ENCODE peak calls at places on chromosomes 16 and 17, in six cellular contexts. P, Y, C, O, T and S are unnamed samples.

GRCh38 chr16:78213751-78214150 is 114.3 kb downstream of the WWOX start:
- DNase-seq in P (no peak), Y (no peak), C (no peak), O (no peak), T (no peak), S (no peak)

GRCh38 chr16:68130520-68130919 is 45.4 kb downstream of the NFATC3 start:
- DNase-seq in P (no peak), Y (no peak), C (no peak), O (no peak), T (no peak), S (no peak)

GRCh38 chr16:89764711-89765201 is 43.4 kb downstream of the ZNF276 start:
- DNase-seq in P (no peak), Y (no peak), C (no peak), O (peak), T (peak), S (no peak)

GRCh38 chr17:78414178-78415162 is 36.0 kb downstream of the PGS1 start:
- DNase-seq in P (peak), Y (no peak), C (no peak), O (no peak), T (no peak), S (peak)

GRCh38 chr17:55187371-55187770 is 77.4 kb upstream of the HLF start:
- DNase-seq in P (no peak), Y (no peak), C (peak), O (no peak), T (peak), S (no peak)

GRCh38 chr17:4956493-4957061 is 5.7 kb downstream of the ENO3 start:
- DNase-seq in P (no peak), Y (no peak), C (no peak), O (no peak), T (no peak), S (peak)

GRCh38 chr17:31595666-31596381 is 204.3 kb downstream of the RAB11FIP4 start:
- DNase-seq in P (no peak), Y (no peak), C (no peak), O (no peak), T (no peak), S (no peak)

GRCh38 chr16:10045291-10045775 is 136.9 kb downstream of the GRIN2A start:
- DNase-seq in P (no peak), Y (no peak), C (no peak), O (no peak), T (no peak), S (no peak)

GRCh38 chr16:25114121-25114520 is 2.6 kb downstream of the LCMT1 start:
- DNase-seq in P (no peak), Y (no peak), C (no peak), O (no peak), T (no peak), S (no peak)

GRCh38 chr17:14840616-14841231 is 424.4 kb downstream of the PMP22 start:
- DNase-seq in P (no peak), Y (peak), C (no peak), O (no peak), T (peak), S (no peak)

GRCh38 chr17:40442392-40443195 is 656 bp upstream of the IGFBP4 start:
- DNase-seq in P (no peak), Y (peak), C (peak), O (peak), T (no peak), S (no peak)
- TF ChIP-seq CTCF in P (no peak), Y (no peak), C (peak), O (peak), T (no peak), S (no peak)

DNA sequence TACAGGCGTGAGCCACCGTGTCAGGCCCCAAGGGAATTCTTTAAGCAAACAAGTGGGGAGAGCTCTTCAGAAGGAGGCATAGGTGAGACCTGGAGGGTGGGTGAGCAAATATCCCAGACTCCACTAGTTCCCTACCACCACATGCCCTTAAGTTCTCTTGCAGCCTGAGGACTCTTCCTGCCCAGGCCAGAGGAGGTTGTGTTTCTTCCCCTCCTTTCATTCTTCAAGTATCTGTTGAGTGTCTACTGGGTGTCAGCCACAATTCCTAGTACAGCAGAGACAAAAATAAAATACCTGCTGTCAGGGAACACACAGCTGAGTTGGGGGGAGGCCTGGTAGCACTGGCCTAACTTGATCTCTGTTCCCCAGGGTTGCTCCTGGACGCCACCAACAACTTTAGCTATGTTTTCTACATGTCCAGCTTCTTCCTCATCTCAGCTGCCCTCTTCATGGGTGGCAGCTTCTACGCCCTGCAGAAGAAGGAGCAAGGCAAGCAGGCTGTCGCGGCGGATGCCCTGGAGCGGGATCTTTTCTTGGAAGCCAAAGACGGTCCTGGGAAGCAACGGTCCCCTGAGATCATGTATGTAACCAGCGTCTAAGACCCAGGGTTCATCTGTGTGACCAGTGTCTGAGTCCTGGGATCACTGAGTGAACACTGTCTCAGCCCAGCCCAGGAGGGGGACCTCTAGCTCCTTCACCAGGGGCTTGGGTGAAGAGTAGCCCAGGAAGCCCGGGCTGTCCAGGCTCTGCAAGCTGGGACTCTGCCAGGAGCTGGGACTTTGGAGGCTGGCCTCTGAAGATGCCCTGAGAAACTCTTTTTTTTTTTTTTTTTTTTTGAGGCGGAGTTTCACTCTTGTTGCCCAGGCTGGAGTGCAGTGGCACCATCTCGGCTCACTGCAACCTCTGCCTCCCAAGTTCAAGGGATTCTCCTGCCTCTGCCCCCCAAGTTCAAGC is 5.9 kb upstream of the ARMC7 start:
- DNase-seq in P (no peak), Y (no peak), C (no peak), O (no peak), T (no peak), S (no peak)
- H3K27ac ChIP-seq in P (no peak), Y (no peak), C (no peak), O (no peak), T (peak), S (no peak)

GRCh38 chr17:2796164-2797140 is at the start of gene RAP1GAP2:
- DNase-seq in P (no peak), Y (no peak), C (no peak), O (peak), T (no peak), S (peak)
- TF ChIP-seq CTCF in P (no peak), Y (no peak), C (no peak), O (no peak), T (no peak), S (no peak)

GRCh38 chr17:37480427-37480826 is 9.3 kb upstream of the DUSP14 start:
- DNase-seq in P (no peak), Y (no peak), C (no peak), O (no peak), T (no peak), S (no peak)

GRCh38 chr17:37475713-37476420 is 13.8 kb upstream of the DUSP14 start:
- DNase-seq in P (no peak), Y (no peak), C (no peak), O (no peak), T (no peak), S (no peak)

GRCh38 chr17:37479025-37479424 is 10.7 kb upstream of the DUSP14 start:
- DNase-seq in P (no peak), Y (no peak), C (no peak), O (no peak), T (no peak), S (no peak)

GRCh38 chr17:37476431-37477130 is 13.1 kb upstream of the DUSP14 start:
- DNase-seq in P (no peak), Y (peak), C (no peak), O (no peak), T (peak), S (no peak)

GRCh38 chr17:37478187-37478586 is 11.5 kb upstream of the DUSP14 start:
- DNase-seq in P (no peak), Y (peak), C (no peak), O (peak), T (peak), S (no peak)
- H3K27ac ChIP-seq in P (no peak), Y (peak), C (no peak), O (no peak), T (no peak), S (no peak)

GRCh38 chr17:76714822-76715461 is 4.2 kb upstream of the MXRA7 start:
- DNase-seq in P (no peak), Y (peak), C (peak), O (peak), T (peak), S (no peak)
- TF ChIP-seq CTCF in P (peak), Y (peak), C (peak), O (peak), T (peak), S (peak)

GRCh38 chr16:14564323-14564722 is 65.7 kb downstream of the PARN start:
- DNase-seq in P (no peak), Y (no peak), C (no peak), O (no peak), T (no peak), S (no peak)

GRCh38 chr16:14565688-14566025 is 64.4 kb downstream of the PARN start:
- DNase-seq in P (no peak), Y (no peak), C (no peak), O (no peak), T (no peak), S (no peak)

GRCh38 chr16:14564881-14565687 is 65.0 kb downstream of the PARN start:
- DNase-seq in P (no peak), Y (peak), C (no peak), O (no peak), T (peak), S (no peak)

GRCh38 chr16:14560523-14560922 is 69.5 kb downstream of the PARN start:
- DNase-seq in P (no peak), Y (no peak), C (no peak), O (no peak), T (peak), S (no peak)

DNA sequence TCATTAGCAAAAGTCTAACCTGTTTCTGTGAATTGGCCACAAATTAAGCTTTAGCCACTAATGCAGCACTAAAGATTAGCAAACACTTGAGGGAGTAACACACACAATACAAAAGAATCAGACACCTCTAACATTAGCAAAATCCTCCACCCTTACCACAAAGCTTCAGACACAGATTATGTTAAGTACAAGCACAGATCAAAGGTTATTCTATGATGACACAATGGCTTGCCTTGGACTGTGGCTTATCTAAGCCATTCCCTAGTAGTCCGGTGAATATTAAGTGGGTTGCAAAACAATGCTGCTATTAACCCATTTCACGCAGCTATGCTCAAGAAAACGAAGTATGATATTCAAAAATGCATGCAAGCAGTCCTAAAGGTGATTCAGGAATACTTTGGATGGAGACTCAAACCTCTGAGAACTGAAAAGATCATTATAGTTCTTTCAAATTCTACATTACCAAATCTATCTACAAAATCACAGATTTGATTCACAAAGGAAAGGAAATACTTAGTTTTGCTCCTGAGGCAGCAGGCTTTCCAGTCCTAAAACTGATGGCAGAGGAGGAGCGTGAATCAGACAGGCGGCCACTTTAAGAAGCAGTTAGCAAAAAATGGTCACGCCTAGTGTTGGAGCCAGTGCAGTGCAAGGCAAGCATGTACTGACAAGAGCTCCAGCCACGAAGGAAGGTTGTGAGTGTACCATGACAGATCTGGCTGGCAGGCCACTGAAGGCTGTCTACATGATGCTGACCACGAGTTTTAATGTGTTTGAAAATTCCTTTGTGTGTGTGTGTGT is 67.2 kb downstream of the PARN start:
- DNase-seq in P (no peak), Y (peak), C (no peak), O (peak), T (peak), S (no peak)
- H3K27ac ChIP-seq in P (no peak), Y (no peak), C (no peak), O (no peak), T (no peak), S (peak)

GRCh38 chr16:48365601-48366164 is 19.5 kb downstream of the SIAH1 start:
- DNase-seq in P (peak), Y (peak), C (peak), O (peak), T (peak), S (peak)
- TF ChIP-seq CTCF in P (no peak), Y (no peak), C (no peak), O (no peak), T (peak), S (no peak)

GRCh38 chr17:45940293-45940692 is 45.9 kb downstream of the MAPT start:
- DNase-seq in P (no peak), Y (no peak), C (no peak), O (no peak), T (no peak), S (no peak)

GRCh38 chr17:45942284-45942683 is 47.9 kb downstream of the MAPT start:
- DNase-seq in P (no peak), Y (peak), C (peak), O (peak), T (peak), S (peak)

GRCh38 chr17:45939398-45939797 is 45.0 kb downstream of the MAPT start:
- DNase-seq in P (no peak), Y (no peak), C (no peak), O (no peak), T (no peak), S (no peak)

GRCh38 chr17:45940826-45941225 is 46.5 kb downstream of the MAPT start:
- DNase-seq in P (no peak), Y (no peak), C (peak), O (peak), T (peak), S (peak)

DNA sequence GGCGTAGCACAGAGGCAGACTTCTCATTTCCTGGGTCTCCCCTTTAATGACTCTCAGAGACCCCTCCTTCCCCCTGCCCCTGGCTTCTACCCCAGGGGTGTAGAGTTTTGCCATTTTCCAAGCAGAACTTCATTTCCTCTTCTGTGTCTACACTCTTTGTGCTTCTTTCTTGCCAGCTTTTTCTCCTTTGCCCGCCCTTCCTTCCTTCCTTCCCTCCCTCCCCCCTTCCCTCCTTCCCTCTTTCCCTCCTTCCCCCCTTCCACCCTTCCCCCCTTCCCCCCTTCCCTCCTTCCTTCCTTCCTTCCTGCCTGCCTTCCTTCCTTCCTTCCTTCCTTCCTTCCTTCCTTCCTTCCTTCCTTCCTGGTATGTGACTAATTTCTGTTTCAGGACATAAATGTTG is 47.0 kb downstream of the MAPT start:
- DNase-seq in P (no peak), Y (no peak), C (no peak), O (no peak), T (no peak), S (no peak)
- H3K27ac ChIP-seq in P (no peak), Y (no peak), C (no peak), O (peak), T (no peak), S (no peak)